ENCODE peak calls at places on chromosomes 6 and 20, in ten cellular contexts. M, O, G, B, E, F, I, L, X and H are unnamed samples.

GRCh38 chr6:63351995-63352586 is 32.3 kb upstream of the LGSN start:
- DNase-seq in M (peak; percentile 75), O (no peak), G (peak; percentile 57), B (peak; percentile 44), E (no peak), F (no peak), I (no peak), L (no peak), X (peak; percentile 63), H (peak; percentile 71)

GRCh38 chr6:69276204-69276603 is 520.6 kb downstream of the LMBRD1 start:
- DNase-seq in M (no peak), O (no peak), G (no peak), B (no peak), E (no peak), F (no peak), I (no peak), L (no peak), X (no peak), H (no peak)

GRCh38 chr6:43838276-43839036 is 68.4 kb downstream of the VEGFA start:
- DNase-seq in M (peak; percentile 32), O (peak; percentile 78), G (peak; percentile 77), B (peak; percentile 20), E (no peak), F (peak; percentile 32), I (peak; percentile 67), L (peak; percentile 50), X (peak; percentile 82), H (peak; percentile 38)

GRCh38 chr20:45359406-45360148 is 3.4 kb upstream of the SYS1 start:
- DNase-seq in M (peak; percentile 84), O (peak; percentile 56), G (peak; percentile 82), B (peak; percentile 97), E (no peak), F (peak; percentile 65), I (no peak), L (no peak), X (peak; percentile 60), H (peak; percentile 87)

GRCh38 chr6:12185081-12185673 is 105.0 kb upstream of the EDN1 start:
- DNase-seq in M (peak; percentile 24), O (no peak), G (no peak), B (peak; percentile 16), E (no peak), F (no peak), I (no peak), L (no peak), X (no peak), H (peak; percentile 36)

GRCh38 chr6:73655341-73655917 is 1.6 kb upstream of the SLC17A5 start:
- DNase-seq in M (no peak), O (no peak), G (no peak), B (no peak), E (no peak), F (no peak), I (no peak), L (no peak), X (peak; percentile 36), H (no peak)

GRCh38 chr20:59636791-59637370 is 32.5 kb downstream of the PHACTR3 start:
- DNase-seq in M (no peak), O (no peak), G (no peak), B (no peak), E (no peak), F (no peak), I (no peak), L (no peak), X (no peak), H (no peak)

GRCh38 chr6:18400831-18401446 is 13.8 kb downstream of the RNF144B start:
- DNase-seq in M (no peak), O (no peak), G (peak; percentile 79), B (no peak), E (no peak), F (no peak), I (no peak), L (no peak), X (peak; percentile 68), H (no peak)

GRCh38 chr20:44967207-44967807 is 995 bp downstream of the STK4 start:
- DNase-seq in M (peak; percentile 20), O (peak; percentile 73), G (no peak), B (peak; percentile 23), E (no peak), F (no peak), I (no peak), L (no peak), X (peak; percentile 23), H (peak; percentile 24)

GRCh38 chr20:19009071-19009688 is 195.6 kb downstream of the SCP2D1 start:
- DNase-seq in M (no peak), O (no peak), G (no peak), B (no peak), E (no peak), F (no peak), I (no peak), L (no peak), X (no peak), H (no peak)

DNA sequence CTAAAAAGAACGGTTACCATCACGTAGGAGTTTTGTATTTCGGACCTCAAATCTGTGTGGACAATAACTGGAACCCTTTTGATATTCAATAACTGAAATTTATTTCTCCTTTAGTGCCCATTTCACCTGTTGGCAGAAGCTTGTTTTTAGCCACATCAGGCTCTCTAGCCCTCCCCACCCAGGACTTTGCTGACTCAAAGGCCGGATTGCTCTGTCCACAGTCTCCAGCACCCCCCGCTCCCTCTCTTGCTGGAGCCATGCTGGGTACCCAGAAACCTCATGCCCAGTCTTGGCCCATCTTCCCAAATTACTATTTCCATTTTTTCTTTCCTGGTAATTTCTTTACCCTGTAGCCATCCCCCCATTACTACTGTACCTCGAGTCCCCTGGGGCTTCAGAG is 55.8 kb upstream of the DUSP22 start:
- DNase-seq in M (no peak), O (no peak), G (no peak), B (no peak), E (no peak), F (no peak), I (no peak), L (no peak), X (no peak), H (no peak)
- H3K4me3 ChIP-seq in M (no peak overlapping the region), O (no peak overlapping the region), G (no peak overlapping the region), B (no peak overlapping the region), E (peak overlapping the region; percentile 24), F (no peak overlapping the region), I (no peak overlapping the region), L (peak overlapping the region; percentile 53), X (peak overlapping the region; percentile 56), H (no peak overlapping the region)

DNA sequence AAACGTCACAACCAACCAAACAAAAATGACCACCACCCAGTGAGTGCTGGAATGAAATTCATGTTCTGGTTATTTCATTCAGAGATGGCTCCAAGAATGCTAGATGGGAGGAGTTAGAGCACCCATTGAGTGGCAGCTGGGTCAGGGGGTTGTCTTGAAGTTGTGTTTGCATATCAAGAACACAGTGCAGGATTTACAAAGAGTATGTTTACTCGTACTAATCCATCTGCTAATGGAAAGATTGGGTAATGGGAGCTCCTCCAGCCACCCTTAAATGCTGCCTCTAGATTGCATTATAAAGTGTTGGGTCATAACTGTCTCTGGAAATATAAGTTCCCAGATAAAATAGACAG is 13.4 kb downstream of the SLC35F1 start:
- DNase-seq in M (no peak), O (no peak), G (no peak), B (no peak), E (no peak), F (no peak), I (no peak), L (no peak), X (no peak), H (no peak)
- H3K4me3 ChIP-seq in M (no peak overlapping the region), O (no peak overlapping the region), G (no peak overlapping the region), B (no peak overlapping the region), E (peak overlapping the region; percentile 28), F (no peak overlapping the region), I (no peak overlapping the region), L (peak overlapping the region; percentile 58), X (no peak overlapping the region), H (no peak overlapping the region)

GRCh38 chr6:93900142-93900541 is 480.8 kb upstream of the EPHA7 start:
- DNase-seq in M (no peak), O (no peak), G (no peak), B (no peak), E (no peak), F (no peak), I (no peak), L (no peak), X (no peak), H (no peak)
- H3K4me3 ChIP-seq in M (no peak overlapping the region), O (no peak overlapping the region), G (no peak overlapping the region), B (no peak overlapping the region), E (no peak overlapping the region), F (no peak overlapping the region), I (no peak overlapping the region), L (no peak overlapping the region), X (no peak overlapping the region), H (no peak overlapping the region)

GRCh38 chr20:8121666-8122065 is 10.4 kb upstream of the PLCB1 start:
- DNase-seq in M (peak; percentile 15), O (no peak), G (no peak), B (no peak), E (no peak), F (no peak), I (no peak), L (no peak), X (no peak), H (peak; percentile 19)
- H3K4me3 ChIP-seq in M (no peak overlapping the region), O (no peak overlapping the region), G (no peak overlapping the region), B (no peak overlapping the region), E (no peak overlapping the region), F (no peak overlapping the region), I (no peak overlapping the region), L (no peak overlapping the region), X (no peak overlapping the region), H (no peak overlapping the region)

GRCh38 chr6:22784611-22785010 is 215.2 kb downstream of the HDGFL1 start:
- DNase-seq in M (no peak), O (no peak), G (peak; percentile 67), B (no peak), E (no peak), F (no peak), I (no peak), L (no peak), X (no peak), H (no peak)
- H3K4me3 ChIP-seq in M (no peak overlapping the region), O (no peak overlapping the region), G (no peak overlapping the region), B (no peak overlapping the region), E (no peak overlapping the region), F (no peak overlapping the region), I (no peak overlapping the region), L (no peak overlapping the region), X (no peak overlapping the region), H (no peak overlapping the region)

DNA sequence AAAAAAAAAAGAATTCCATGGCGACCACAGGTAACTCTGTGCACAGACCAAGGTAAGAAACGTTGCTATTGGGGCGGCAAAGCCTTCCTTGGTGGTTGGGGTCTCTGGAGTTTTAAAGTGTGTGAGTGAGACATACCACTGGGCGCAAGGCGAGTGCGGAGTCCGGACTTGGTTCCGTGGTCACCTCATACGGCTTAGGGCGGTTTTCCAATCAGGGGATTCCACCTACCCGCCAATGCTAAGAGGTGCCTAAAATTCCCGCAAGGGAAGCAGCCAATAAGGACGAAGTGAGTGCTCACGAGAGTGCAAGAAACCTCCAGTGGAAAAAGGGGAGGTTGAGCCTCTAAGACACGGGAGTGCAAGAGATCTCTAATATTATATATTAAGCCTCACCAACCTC is 68.6 kb upstream of the PRSS16 start:
- DNase-seq in M (no peak), O (no peak), G (no peak), B (no peak), E (no peak), F (no peak), I (no peak), L (no peak), X (no peak), H (no peak)
- H3K4me3 ChIP-seq in M (peak overlapping the region; percentile 66), O (no peak overlapping the region), G (peak overlapping the region; percentile 82), B (peak overlapping the region; percentile 96), E (peak overlapping the region; percentile 98), F (no peak overlapping the region), I (peak overlapping the region; percentile 60), L (peak overlapping the region; percentile 79), X (peak overlapping the region; percentile 100), H (peak overlapping the region; percentile 100)

GRCh38 chr20:47500554-47500953 is 1.1 kb upstream of the NCOA3 start:
- DNase-seq in M (no peak), O (no peak), G (no peak), B (no peak), E (no peak), F (no peak), I (no peak), L (no peak), X (no peak), H (no peak)
- H3K4me3 ChIP-seq in M (no peak overlapping the region), O (no peak overlapping the region), G (no peak overlapping the region), B (no peak overlapping the region), E (no peak overlapping the region), F (no peak overlapping the region), I (no peak overlapping the region), L (peak overlapping the region; percentile 99), X (no peak overlapping the region), H (peak overlapping the region; percentile 77)